ENCODE peak calls at places on chromosomes 7 and 10, in ten cellular contexts. K is type B pancreatic cell; D is GM06990; A is choroid plexus epithelial cell; M is OCI-LY7; V is breast epithelium; S is ovary; H is neural progenitor cell; Q is AG04449; C is CD8-positive, alpha-beta T cell. L is an unnamed sample.

GRCh38 chr7:134200970-134201369 is 73.8 kb downstream of the LRGUK start:
- DNase-seq in K (no peak), D (no peak), A (no peak), M (no peak), V (no peak), S (no peak), H (no peak), Q (no peak), C (no peak), L (no peak)

GRCh38 chr7:12638851-12639467 is 48.5 kb upstream of the ARL4A start:
- DNase-seq in K (no peak), D (no peak), A (peak; percentile 64), M (peak; percentile 53), V (no peak), S (no peak), H (peak; percentile 44), Q (no peak), C (no peak), L (peak; percentile 16)

GRCh38 chr7:27098493-27099223 is 2.9 kb upstream of the HOXA1 start:
- DNase-seq in K (no peak), D (no peak), A (no peak), M (no peak), V (no peak), S (peak; percentile 51), H (peak; percentile 73), Q (peak; percentile 23), C (no peak), L (no peak)

GRCh38 chr10:62502995-62503613 is 128.9 kb downstream of the ZNF365 start:
- DNase-seq in K (no peak), D (no peak), A (peak; percentile 6), M (no peak), V (no peak), S (no peak), H (no peak), Q (no peak), C (no peak), L (no peak)

GRCh38 chr7:23027261-23027660 is 13.3 kb upstream of the HYCC1 start:
- DNase-seq in K (no peak), D (no peak), A (no peak), M (no peak), V (no peak), S (no peak), H (no peak), Q (no peak), C (no peak), L (no peak)

GRCh38 chr10:31153692-31154091 is 122.0 kb upstream of the ZNF438 start:
- DNase-seq in K (no peak), D (no peak), A (no peak), M (no peak), V (no peak), S (no peak), H (no peak), Q (no peak), C (no peak), L (no peak)

GRCh38 chr10:380313-380955 is 245.2 kb downstream of the ZMYND11 start:
- DNase-seq in K (no peak), D (no peak), A (peak; percentile 74), M (no peak), V (no peak), S (no peak), H (no peak), Q (no peak), C (no peak), L (no peak)

GRCh38 chr7:79608005-79608404 is 154.5 kb upstream of the MAGI2 start:
- DNase-seq in K (no peak), D (no peak), A (no peak), M (no peak), V (no peak), S (no peak), H (no peak), Q (no peak), C (no peak), L (no peak)

GRCh38 chr7:108072739-108073138 is 57.4 kb downstream of the LAMB4 start:
- DNase-seq in K (no peak), D (no peak), A (no peak), M (no peak), V (no peak), S (no peak), H (no peak), Q (no peak), C (no peak), L (no peak)

GRCh38 chr7:32427769-32428291 is 62.4 kb downstream of the LSM5 start:
- DNase-seq in K (peak; percentile 91), D (peak; percentile 40), A (peak; percentile 92), M (peak; percentile 2), V (peak; percentile 55), S (peak; percentile 74), H (peak; percentile 98), Q (peak; percentile 12), C (peak; percentile 33), L (peak; percentile 69)

GRCh38 chr10:29140991-29141390 is 147.9 kb upstream of the LYZL1 start:
- DNase-seq in K (no peak), D (no peak), A (peak; percentile 90), M (no peak), V (no peak), S (no peak), H (no peak), Q (peak; percentile 92), C (no peak), L (no peak)

GRCh38 chr7:48307041-48307714 is 135.9 kb downstream of the ABCA13 start:
- DNase-seq in K (no peak), D (no peak), A (no peak), M (no peak), V (no peak), S (no peak), H (no peak), Q (no peak), C (no peak), L (no peak)

GRCh38 chr10:8133146-8133545 is 78.7 kb downstream of the GATA3 start:
- DNase-seq in K (no peak), D (peak; percentile 62), A (no peak), M (no peak), V (no peak), S (no peak), H (no peak), Q (no peak), C (no peak), L (peak; percentile 48)

GRCh38 chr7:80916770-80917681 is 1.8 kb downstream of the SEMA3C start:
- DNase-seq in K (no peak), D (no peak), A (peak; percentile 80), M (no peak), V (no peak), S (no peak), H (no peak), Q (no peak), C (no peak), L (no peak)
- TF ChIP-seq CTCF in K (peak; percentile 63), D (no peak), A (peak; percentile 69), M (no peak), V (peak; percentile 20), S (no peak), H (peak; percentile 46), Q (peak; percentile 46), C (no peak), L (no peak)

DNA sequence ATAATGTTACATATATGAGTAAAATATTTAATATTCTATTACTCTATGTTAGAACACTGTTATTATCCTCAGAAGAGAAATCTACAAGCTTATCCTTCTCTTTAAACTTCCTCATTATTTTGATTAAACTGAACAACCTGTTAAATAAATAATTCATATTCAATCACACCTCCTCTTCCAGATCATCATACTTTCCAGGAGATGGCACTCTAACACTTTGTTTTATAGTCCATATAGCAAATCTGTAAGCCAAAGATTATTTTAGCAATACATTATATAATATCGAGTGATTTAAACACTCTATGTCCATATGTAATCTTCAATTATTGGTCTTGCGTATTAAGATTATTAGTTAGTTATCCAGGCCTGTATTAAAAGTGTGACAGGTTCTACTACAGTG is 694.1 kb downstream of the ANKRD7 start:
- DNase-seq in K (no peak), D (no peak), A (peak; percentile 25), M (peak; percentile 11), V (no peak), S (no peak), H (no peak), Q (no peak), C (no peak), L (no peak)
- TF ChIP-seq CTCF in K (peak; percentile 69), D (no peak), A (peak; percentile 24), M (peak; percentile 65), V (no peak), S (no peak), H (peak; percentile 59), Q (no peak), C (no peak), L (no peak)

GRCh38 chr7:135726911-135727673 is 894 bp downstream of the SLC13A4 start:
- DNase-seq in K (no peak), D (no peak), A (no peak), M (no peak), V (no peak), S (no peak), H (no peak), Q (no peak), C (no peak), L (no peak)

GRCh38 chr7:135719688-135720087 is 8.3 kb downstream of the SLC13A4 start:
- DNase-seq in K (no peak), D (no peak), A (no peak), M (no peak), V (no peak), S (no peak), H (no peak), Q (no peak), C (no peak), L (no peak)

GRCh38 chr7:135721198-135721820 is 6.7 kb downstream of the SLC13A4 start:
- DNase-seq in K (no peak), D (no peak), A (no peak), M (no peak), V (no peak), S (no peak), H (no peak), Q (no peak), C (no peak), L (no peak)

GRCh38 chr7:135726389-135726788 is 1.6 kb downstream of the SLC13A4 start:
- DNase-seq in K (no peak), D (no peak), A (no peak), M (no peak), V (no peak), S (no peak), H (no peak), Q (no peak), C (no peak), L (no peak)

GRCh38 chr7:135723411-135723810 is 4.6 kb downstream of the SLC13A4 start:
- DNase-seq in K (no peak), D (no peak), A (no peak), M (no peak), V (no peak), S (no peak), H (no peak), Q (no peak), C (no peak), L (no peak)
- TF ChIP-seq CTCF in K (no peak), D (no peak), A (no peak), M (no peak), V (no peak), S (no peak), H (no peak), Q (no peak), C (no peak), L (no peak)

DNA sequence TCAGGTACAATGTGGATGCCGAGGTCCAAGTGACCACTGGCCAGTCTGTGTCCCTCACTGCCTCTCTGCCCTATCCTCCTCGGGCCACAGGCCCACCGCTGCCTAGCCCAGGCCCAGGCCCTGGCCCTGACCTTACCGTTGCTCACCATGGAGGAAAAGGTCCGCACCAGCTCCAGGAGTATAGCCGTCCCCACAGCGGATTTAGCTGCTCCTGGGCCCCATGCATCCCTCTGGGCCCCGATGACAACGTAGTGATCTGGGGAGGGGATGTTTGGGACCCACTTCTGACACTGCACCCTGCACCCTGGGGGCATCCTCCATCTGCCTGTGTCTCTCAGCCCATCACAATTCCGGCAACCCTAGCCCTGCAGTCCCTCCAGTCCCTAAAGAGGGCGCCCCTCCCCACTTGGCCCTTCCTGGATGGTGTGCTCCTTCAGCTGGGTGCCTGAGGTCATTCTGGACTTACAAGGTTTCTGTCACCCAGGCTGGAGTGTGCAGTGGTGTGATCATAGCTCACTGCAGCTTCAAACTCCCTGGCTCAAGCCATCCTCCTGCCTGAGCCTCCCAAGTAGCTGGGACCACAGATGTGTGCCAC is 12.1 kb downstream of the TFR2 start:
- DNase-seq in K (no peak), D (no peak), A (peak; percentile 34), M (peak; percentile 65), V (no peak), S (no peak), H (peak; percentile 77), Q (no peak), C (no peak), L (peak; percentile 70)
- TF ChIP-seq CTCF in K (peak; percentile 61), D (peak; percentile 54), A (peak; percentile 64), M (peak; percentile 78), V (no peak), S (no peak), H (peak; percentile 68), Q (peak; percentile 39), C (peak; percentile 17), L (peak; percentile 41)

L was measured in GM13976.